ENCODE peak calls at places on chromosome 12, in four cellular contexts. C, U, W and G are unnamed samples.

GRCh38 chr12:50099302-50100008 is 4.4 kb upstream of the GPD1 start:
- DNase-seq in W (no peak), C (no peak), U (no peak), G (no peak)

GRCh38 chr12:79978692-79979091 is 43.8 kb upstream of the PPP1R12A start:
- DNase-seq in C (no peak), W (no peak), U (no peak), G (no peak)

GRCh38 chr12:85130631-85131030 is 94.5 kb downstream of the LRRIQ1 start:
- DNase-seq in U (no peak), W (no peak), C (no peak), G (no peak)

GRCh38 chr12:81216739-81217138 is 138.9 kb downstream of the ACSS3 start:
- DNase-seq in U (no peak), W (no peak), C (no peak), G (no peak)

GRCh38 chr12:30450872-30451271 is 244.8 kb downstream of the IPO8 start:
- DNase-seq in U (no peak), C (no peak), W (no peak), G (no peak)

GRCh38 chr12:38926501-38926900 is 21.1 kb upstream of the CPNE8 start:
- DNase-seq in W (no peak), U (no peak), C (no peak), G (no peak)

GRCh38 chr12:47035459-47035858 is 44.0 kb upstream of the PCED1B start:
- DNase-seq in W (no peak), U (no peak), C (no peak), G (no peak)

GRCh38 chr12:82651489-82651888 is 35.2 kb upstream of the TMTC2 start:
- DNase-seq in U (no peak), C (no peak), W (no peak), G (no peak)

GRCh38 chr12:112406519-112407488 is 2.6 kb downstream of the RPL6 start:
- DNase-seq in W (no peak), U (no peak), C (no peak), G (no peak)

GRCh38 chr12:93943766-93944165 is 204.6 kb upstream of the PLXNC1 start:
- DNase-seq in U (no peak), C (no peak), W (no peak), G (no peak)

GRCh38 chr12:55842681-55843429 is at the start of gene MMP19:
- DNase-seq in W (no peak), U (no peak), C (no peak), G (no peak)

GRCh38 chr12:39393890-39394289 is 49.0 kb downstream of the KIF21A start:
- DNase-seq in C (no peak), U (no peak), W (no peak), G (no peak)

GRCh38 chr12:32107376-32108267 is 975 bp downstream of the BICD1 start:
- DNase-seq in W (peak), C (no peak), U (no peak), G (peak)

GRCh38 chr12:47110706-47111391 is 31.1 kb upstream of the AMIGO2 start:
- DNase-seq in W (no peak), U (no peak), C (no peak), G (no peak)

GRCh38 chr12:69476276-69477017 is 6.3 kb downstream of the FRS2 start:
- DNase-seq in U (no peak), C (no peak), W (no peak), G (no peak)
- H3K4me3 ChIP-seq in U (no peak), C (no peak), W (no peak), G (no peak)

GRCh38 chr12:62684586-62685295 is 218.1 kb downstream of the MON2 start:
- DNase-seq in W (peak), C (no peak), U (no peak), G (no peak)
- H3K27ac ChIP-seq in W (peak), C (no peak), U (peak), G (peak)

DNA sequence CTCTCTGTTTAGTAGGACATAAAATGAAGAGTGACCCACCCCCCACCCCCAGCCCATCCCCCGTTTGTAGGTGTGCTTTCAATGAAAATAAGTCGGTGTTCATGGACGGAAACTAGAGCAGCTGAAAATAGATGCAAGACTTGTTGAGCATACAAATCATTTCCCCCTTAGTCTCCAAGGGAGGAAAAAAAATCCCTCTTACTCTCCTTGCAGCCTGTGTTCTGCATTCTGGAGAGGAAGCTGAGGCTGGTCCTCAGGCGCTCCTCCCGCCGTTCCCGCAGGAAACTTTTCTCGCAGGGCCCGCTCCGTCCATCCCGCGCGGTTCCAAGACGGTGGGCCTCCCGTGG is 259.0 kb upstream of the E2F7 start:
- DNase-seq in U (no peak), C (no peak), W (no peak), G (no peak)
- H3K4me3 ChIP-seq in U (peak), C (peak), W (peak), G (peak)

DNA sequence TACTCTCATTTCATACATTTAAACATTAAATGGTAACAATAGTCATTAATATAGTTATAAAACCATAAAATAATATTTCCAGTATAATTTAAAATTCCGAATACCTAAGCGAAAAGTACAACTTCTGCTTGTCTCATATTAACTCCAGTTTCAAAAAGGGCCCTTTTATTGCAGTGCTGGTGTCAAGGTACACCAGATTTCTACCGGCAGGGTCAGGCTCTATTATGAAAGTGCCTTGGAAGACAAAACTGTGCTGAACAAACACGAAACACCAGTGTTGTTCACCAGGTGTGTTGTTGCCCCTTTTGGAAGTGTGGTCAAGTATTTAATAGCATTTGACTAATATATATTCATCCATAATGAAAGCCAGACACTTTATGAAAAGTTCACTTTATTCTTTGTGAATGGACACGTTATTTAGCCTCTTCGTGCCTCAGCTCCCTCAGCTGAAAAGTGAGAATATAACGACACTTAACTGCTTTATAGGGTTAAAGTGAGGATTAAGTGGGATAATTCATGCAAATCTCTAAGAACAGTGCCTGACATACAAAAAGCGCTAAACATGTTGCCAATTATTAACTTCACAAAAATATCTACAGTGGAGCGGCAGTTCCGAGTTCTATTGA is 20.3 kb upstream of the GNS start:
- DNase-seq in U (no peak), C (no peak), W (no peak), G (no peak)
- H3K27ac ChIP-seq in U (no peak), C (no peak), W (peak), G (peak)